ENCODE peak calls at places on chromosomes 16 and 17, in five cellular contexts. Q is suprapubic skin, F is HCT116, I is stomach, P is SK-N-SH. Z is an unnamed sample.

GRCh38 chr17:67323445-67323844 is 42.9 kb downstream of the PSMD12 start:
- DNase-seq in Q (no peak), F (no peak), I (no peak), P (no peak), Z (no peak)

GRCh38 chr16:4213721-4214120 is 28.2 kb downstream of the SRL start:
- DNase-seq in Q (no peak), F (no peak), I (peak; percentile 33), P (no peak), Z (no peak)

GRCh38 chr16:67860589-67861398 is 12.1 kb upstream of the EDC4 start:
- DNase-seq in Q (no peak), F (no peak), I (no peak), P (no peak), Z (no peak)

GRCh38 chr16:85531516-85531915 is 81.6 kb upstream of the GSE1 start:
- DNase-seq in Q (no peak), F (no peak), I (no peak), P (no peak), Z (no peak)

GRCh38 chr17:38452719-38453118 is 24.5 kb downstream of the ARHGAP23 start:
- DNase-seq in Q (no peak), F (no peak), I (no peak), P (no peak), Z (no peak)

GRCh38 chr16:4894276-4895150 is 42.4 kb downstream of the PPL start:
- DNase-seq in Q (no peak), F (no peak), I (no peak), P (peak; percentile 48), Z (no peak)

GRCh38 chr16:29916979-29917378 is 9.0 kb downstream of the KCTD13 start:
- DNase-seq in Q (peak; percentile 2), F (no peak), I (no peak), P (peak; percentile 28), Z (no peak)

GRCh38 chr17:42275527-42276358 is 448 bp downstream of the STAT5B start:
- DNase-seq in Q (no peak), F (no peak), I (no peak), P (peak; percentile 65), Z (no peak)

GRCh38 chr17:10262451-10262850 is 64.0 kb upstream of the GAS7 start:
- DNase-seq in Q (no peak), F (no peak), I (no peak), P (no peak), Z (no peak)

GRCh38 chr16:78022347-78022746 is at the start of gene CLEC3A:
- DNase-seq in Q (no peak), F (no peak), I (no peak), P (no peak), Z (no peak)

GRCh38 chr16:82111944-82112343 is 58.1 kb downstream of the MPHOSPH6 start:
- DNase-seq in Q (no peak), F (no peak), I (no peak), P (no peak), Z (no peak)

GRCh38 chr16:67190448-67191399 is 788 bp upstream of the EXOC3L1 start:
- DNase-seq in Q (no peak), F (no peak), I (no peak), P (no peak), Z (no peak)

GRCh38 chr16:12527077-12527476 is 276.6 kb downstream of the CPPED1 start:
- DNase-seq in Q (no peak), F (no peak), I (no peak), P (no peak), Z (no peak)

GRCh38 chr16:1066584-1067172 is 5.9 kb upstream of the SSTR5 start:
- DNase-seq in Q (no peak), F (no peak), I (no peak), P (no peak), Z (no peak)

GRCh38 chr17:12136646-12137045 is 116.0 kb downstream of the MAP2K4 start:
- DNase-seq in Q (no peak), F (no peak), I (no peak), P (no peak), Z (no peak)

GRCh38 chr16:49643429-49644142 is 212.3 kb downstream of the ZNF423 start:
- DNase-seq in Q (peak; percentile 46), F (no peak), I (no peak), P (no peak), Z (no peak)

DNA sequence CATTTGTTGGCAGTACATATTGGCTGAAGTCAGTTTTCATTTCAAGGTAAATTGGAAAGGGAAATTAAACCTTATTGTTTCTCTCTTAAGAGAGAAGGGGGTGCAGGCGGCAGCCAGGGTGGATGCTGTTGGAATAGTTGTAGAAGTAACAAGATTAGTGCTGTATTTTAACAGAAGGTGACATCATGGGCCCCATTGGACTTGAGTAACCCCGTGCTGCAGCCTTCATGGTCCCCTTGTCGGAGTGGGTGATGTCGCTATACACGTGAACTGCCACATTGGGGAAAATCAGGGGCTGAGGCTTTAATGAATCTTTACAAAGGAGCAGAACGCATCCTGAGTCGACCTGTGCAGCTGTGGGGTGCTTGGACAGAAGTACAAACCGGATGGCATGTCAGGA is 3.2 kb downstream of the SNX11 start:
- DNase-seq in Q (no peak), F (no peak), I (no peak), P (no peak), Z (no peak)
- H3K4me3 ChIP-seq in Q (no peak overlapping the region), F (no peak overlapping the region), I (no peak overlapping the region), P (no peak overlapping the region), Z (no peak overlapping the region)

DNA sequence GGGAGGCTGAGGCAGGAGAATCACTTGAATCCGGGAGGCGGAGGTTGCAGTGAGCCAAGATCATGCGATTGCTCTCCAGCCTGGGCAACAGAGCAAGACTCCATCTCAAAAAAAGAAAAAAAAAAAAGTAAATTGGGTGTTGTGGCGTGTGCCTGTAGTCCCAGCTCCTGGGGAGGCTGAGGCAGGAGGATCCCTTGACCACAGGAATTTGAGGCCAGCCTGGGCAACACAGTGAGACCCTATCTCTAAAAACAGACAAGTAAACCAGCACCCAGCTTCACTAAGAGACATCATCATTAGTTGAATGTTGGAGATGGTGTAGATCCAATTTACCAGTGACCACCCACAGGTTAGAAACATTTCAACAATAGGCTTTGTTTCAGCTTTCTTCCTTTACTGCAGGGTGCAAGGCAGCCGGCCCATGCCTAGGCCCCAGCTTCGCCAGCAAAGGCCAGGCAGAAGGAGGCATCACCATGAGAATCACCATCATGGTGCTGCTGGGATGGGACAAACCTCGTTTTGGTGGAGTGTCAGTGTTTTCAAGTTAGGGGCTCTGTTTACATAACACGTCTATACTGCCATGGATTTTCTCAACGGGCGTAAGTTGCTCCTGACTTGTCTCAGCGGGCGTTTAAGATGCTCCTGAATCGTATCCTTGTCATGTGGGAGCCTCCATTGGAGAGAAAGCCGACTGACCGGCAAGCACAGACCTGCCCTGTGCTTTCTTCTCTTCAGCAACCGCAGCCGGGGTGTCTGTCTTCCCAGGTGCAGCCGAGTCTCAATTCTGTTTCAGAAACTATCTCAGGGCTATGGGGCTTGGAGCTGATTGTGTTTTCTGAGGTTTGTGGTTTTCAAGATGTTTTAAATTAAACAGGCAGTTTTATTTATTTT is 7.3 kb downstream of the TCF25 start:
- DNase-seq in Q (no peak), F (no peak), I (no peak), P (no peak), Z (no peak)
- TF ChIP-seq POLR2AphosphoS5 in Q (no peak), F (no peak), I (no peak), P (no peak), Z (no peak)

DNA sequence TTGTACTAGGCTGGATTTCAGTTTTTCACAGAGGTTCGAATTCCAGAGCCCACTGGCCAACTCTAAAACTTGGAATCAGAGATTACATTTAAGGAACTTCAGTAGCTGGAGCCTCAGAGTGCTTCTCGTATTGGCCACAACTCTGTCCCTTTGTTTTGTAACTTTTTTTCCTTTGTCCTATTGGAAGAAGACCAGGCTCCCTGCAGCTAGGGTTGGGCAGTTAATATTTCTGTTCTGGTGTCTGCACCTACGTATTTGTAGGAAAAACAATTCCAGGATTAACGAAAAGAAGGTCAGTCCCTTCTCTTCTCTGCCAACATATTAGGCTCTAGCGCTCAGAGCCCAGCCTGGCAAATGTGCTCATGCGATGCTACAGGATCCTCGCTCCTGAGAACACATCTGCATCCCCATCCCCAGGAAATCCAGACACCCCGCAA is 1.9 kb downstream of the CDH11 start:
- DNase-seq in Q (no peak), F (no peak), I (no peak), P (no peak), Z (no peak)
- H3K4me3 ChIP-seq in Q (peak overlapping the region; percentile 69), F (no peak overlapping the region), I (peak overlapping the region; percentile 58), P (peak overlapping the region; percentile 90), Z (peak overlapping the region; percentile 73)

GRCh38 chr17:35714988-35715387 is 16.5 kb upstream of the RASL10B start:
- DNase-seq in Q (no peak), F (no peak), I (no peak), P (no peak), Z (no peak)

GRCh38 chr17:35709874-35710273 is 21.6 kb upstream of the RASL10B start:
- DNase-seq in Q (no peak), F (peak; percentile 7), I (no peak), P (no peak), Z (no peak)

GRCh38 chr17:35715416-35715815 is 16.0 kb upstream of the RASL10B start:
- DNase-seq in Q (no peak), F (no peak), I (no peak), P (no peak), Z (no peak)

GRCh38 chr17:35716173-35716572 is 15.3 kb upstream of the RASL10B start:
- DNase-seq in Q (no peak), F (no peak), I (no peak), P (no peak), Z (no peak)

DNA sequence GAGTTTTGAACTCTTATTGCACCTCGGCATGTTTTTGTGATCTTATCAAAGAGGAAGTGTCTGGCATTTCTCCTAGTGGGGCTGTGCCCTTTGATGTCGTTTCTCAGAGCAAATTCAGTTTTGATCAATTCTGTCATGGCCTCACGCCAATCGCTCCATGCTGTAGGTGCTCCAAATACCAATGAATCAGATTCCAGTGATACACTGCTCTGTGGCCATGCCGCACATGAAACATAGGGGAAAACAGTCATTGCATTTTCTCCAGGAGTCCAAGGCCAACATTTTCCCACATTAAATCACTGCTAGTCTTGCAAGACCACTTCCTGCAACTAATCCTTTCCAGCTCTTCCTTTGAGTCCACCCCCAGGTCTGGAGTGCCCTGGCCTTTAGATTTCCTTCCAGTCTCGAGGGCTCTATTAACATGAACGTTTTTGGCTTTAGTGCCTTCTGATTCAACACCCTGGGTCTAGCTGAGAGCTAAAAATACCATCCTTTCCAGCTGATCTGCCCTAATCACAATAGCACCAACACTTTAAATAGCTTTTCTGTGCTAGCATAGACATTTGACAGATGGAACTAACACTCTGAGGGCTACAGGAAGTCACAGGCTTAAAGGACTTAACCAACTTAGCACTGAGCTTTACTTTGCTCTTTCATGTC is 18.2 kb upstream of the RASL10B start:
- DNase-seq in Q (no peak), F (no peak), I (no peak), P (peak; percentile 39), Z (no peak)
- TF ChIP-seq POLR2AphosphoS5 in Q (no peak), F (no peak), I (no peak), P (peak; percentile 26), Z (peak; percentile 39)

DNA sequence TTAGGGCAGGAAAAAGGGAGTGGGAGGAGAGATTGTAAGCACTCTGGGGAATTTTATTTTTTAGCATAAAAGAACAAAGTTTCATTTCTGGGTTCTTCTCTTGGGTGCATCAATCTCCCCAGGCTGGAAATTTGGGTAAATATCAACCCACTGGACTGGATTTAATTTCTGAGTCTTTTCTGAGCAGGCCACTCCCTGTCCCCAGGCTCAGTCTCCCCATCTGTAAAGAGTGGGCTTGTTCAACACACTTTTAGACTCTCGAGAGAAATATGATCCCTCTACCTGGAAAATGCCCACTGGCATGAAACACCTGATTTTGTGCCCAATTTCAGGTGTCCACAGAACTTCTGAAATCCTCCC is 617 bp upstream of the VTN start:
- DNase-seq in Q (no peak), F (no peak), I (no peak), P (no peak), Z (no peak)
- H3K4me3 ChIP-seq in Q (no peak overlapping the region), F (no peak overlapping the region), I (no peak overlapping the region), P (no peak overlapping the region), Z (no peak overlapping the region)

GRCh38 chr17:77125432-77125901 is 15.3 kb upstream of the SEC14L1 start:
- DNase-seq in Q (no peak), F (peak; percentile 91), I (no peak), P (no peak), Z (no peak)
- TF ChIP-seq POLR2AphosphoS5 in Q (no peak), F (peak; percentile 53), I (peak; percentile 7), P (peak; percentile 80), Z (peak; percentile 81)

Z was measured in vagina.